ENCODE peak calls at places on chromosome 3, in five cellular contexts. A, V, D, F and H are unnamed samples.
A peak's percentile ranks its signal among the peaks of the same experiment; 100 is the strongest.

GRCh38 chr3:156513619-156514018 is 41.3 kb downstream of the SSR3 start:
- DNase-seq in D (no peak), F (no peak), V (no peak), A (no peak), H (no peak)

GRCh38 chr3:28623106-28623505 is 274.5 kb upstream of the AZI2 start:
- DNase-seq in V (no peak), F (no peak), A (no peak), D (no peak), H (no peak)

GRCh38 chr3:132394334-132394733 is 23.0 kb upstream of the DNAJC13 start:
- DNase-seq in D (no peak), A (no peak), V (no peak), F (peak; percentile 63), H (no peak)

GRCh38 chr3:179871782-179872181 is 165.0 kb downstream of the PEX5L start:
- DNase-seq in A (no peak), D (no peak), V (no peak), F (no peak), H (no peak)

GRCh38 chr3:30448946-30449686 is 157.3 kb upstream of the TGFBR2 start:
- DNase-seq in D (no peak), A (no peak), F (no peak), V (no peak), H (no peak)

GRCh38 chr3:168878655-168879054 is 782.9 kb upstream of the GOLIM4 start:
- DNase-seq in D (no peak), V (peak; percentile 47), A (peak; percentile 22), F (no peak), H (no peak)

GRCh38 chr3:58350627-58351013 is 17.9 kb downstream of the PXK start:
- DNase-seq in V (peak; percentile 72), F (no peak), A (no peak), D (no peak), H (no peak)

GRCh38 chr3:112293368-112294321 is at the start of gene SLC9C1:
- DNase-seq in V (peak; percentile 74), D (no peak), A (peak; percentile 83), F (peak; percentile 20), H (no peak)

GRCh38 chr3:81249540-81250029 is 511.9 kb downstream of the GBE1 start:
- DNase-seq in V (peak; percentile 6), D (no peak), A (peak; percentile 19), F (no peak), H (no peak)

GRCh38 chr3:151156618-151157216 is 46.3 kb downstream of the GPR171 start:
- DNase-seq in F (no peak), A (peak; percentile 91), D (no peak), V (peak; percentile 61), H (no peak)

GRCh38 chr3:55485208-55485791 is 1.8 kb downstream of the WNT5A start:
- DNase-seq in F (peak; percentile 70), V (peak; percentile 88), A (peak; percentile 95), D (peak; percentile 79), H (peak; percentile 78)

GRCh38 chr3:160448845-160449659 is 534 bp downstream of the TRIM59 start:
- DNase-seq in F (no peak), D (no peak), A (no peak), V (peak; percentile 55), H (no peak)

GRCh38 chr3:105938101-105938500 is 69.3 kb upstream of the CBLB start:
- DNase-seq in V (peak; percentile 45), F (no peak), A (peak; percentile 7), D (no peak), H (no peak)

GRCh38 chr3:52095990-52096775 is 39.8 kb upstream of the DUSP7 start:
- DNase-seq in D (no peak), F (no peak), A (no peak), V (peak; percentile 31), H (no peak)

DNA sequence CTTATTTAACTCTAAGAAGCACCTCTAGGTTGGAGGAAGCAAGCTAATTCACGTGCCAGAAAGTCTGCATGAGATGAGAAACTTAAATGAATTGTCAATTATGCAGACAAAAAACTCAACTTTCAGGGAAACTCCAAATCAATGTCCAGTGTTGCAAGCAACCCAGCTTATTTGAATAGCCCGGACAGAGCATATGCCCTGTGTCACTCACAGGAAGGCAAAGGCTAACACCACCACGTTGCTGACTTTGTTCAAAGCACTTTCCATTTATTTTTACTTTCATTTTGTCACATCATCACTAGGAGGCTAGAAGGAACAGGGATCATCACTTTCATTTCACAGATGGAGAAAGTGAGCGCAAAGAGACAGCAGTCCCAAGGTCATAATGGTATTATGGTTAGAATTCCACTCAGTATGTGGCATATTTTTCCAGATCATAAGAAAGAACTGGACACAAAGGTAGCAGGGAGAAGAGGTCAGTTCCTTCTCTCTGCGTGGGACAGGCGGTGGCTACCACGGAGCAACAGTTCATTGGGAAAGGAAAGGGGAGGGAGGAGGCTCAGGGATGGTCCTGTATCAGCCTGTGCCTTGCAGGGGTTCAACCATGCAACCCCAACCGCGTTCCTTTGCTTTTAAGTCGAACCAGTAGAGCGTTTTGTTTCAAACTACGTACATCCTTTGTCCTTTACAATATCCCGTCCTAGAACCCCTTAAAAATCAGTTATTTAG is 1.2 kb downstream of the HEG1 start:
- DNase-seq in F (no peak), V (peak; percentile 68), D (no peak), A (no peak), H (no peak)
- H3K4me1 ChIP-seq in F (peaks cover 4% of the 10 kb centered on the region), V (peaks cover 26% of the 10 kb centered on the region), D (peaks cover 59% of the 10 kb centered on the region), A (peaks cover 45% of the 10 kb centered on the region), H (peaks cover 37% of the 10 kb centered on the region)

GRCh38 chr3:49295489-49296058 is 18.5 kb upstream of the C3orf62 start:
- DNase-seq in A (peak; percentile 6), F (no peak), D (no peak), V (peak; percentile 35), H (no peak)
- H3K36me3 ChIP-seq in A (peaks cover 23% of the 10 kb centered on the region), F (no peaks in the 10 kb centered on the region), D (peaks cover 86% of the 10 kb centered on the region), V (peaks cover 65% of the 10 kb centered on the region), H (peaks cover 34% of the 10 kb centered on the region)

DNA sequence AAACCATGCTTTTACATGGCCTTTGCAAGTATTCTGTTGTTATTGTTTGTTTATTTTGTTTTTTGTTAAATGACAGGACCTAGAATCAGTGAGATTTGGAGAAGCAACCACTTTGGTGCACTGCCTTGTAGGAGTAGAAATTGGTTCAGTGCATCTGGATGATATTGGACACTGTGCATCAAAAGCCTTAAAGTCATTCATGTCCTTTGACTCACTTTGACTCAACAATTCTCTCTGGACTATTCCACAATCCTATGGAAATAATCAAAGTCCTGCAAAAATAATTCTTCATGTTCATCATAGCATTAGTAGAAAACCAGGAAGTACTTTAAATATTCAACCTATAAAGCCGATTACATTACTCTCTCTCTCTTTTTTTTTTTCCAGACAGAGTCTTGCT is 224.8 kb downstream of the ABHD5 start:
- DNase-seq in V (no peak), D (no peak), A (no peak), F (no peak), H (no peak)
- H3K4me1 ChIP-seq in V (no peaks in the 10 kb centered on the region), D (no peaks in the 10 kb centered on the region), A (no peaks in the 10 kb centered on the region), F (no peaks in the 10 kb centered on the region), H (no peaks in the 10 kb centered on the region)

DNA sequence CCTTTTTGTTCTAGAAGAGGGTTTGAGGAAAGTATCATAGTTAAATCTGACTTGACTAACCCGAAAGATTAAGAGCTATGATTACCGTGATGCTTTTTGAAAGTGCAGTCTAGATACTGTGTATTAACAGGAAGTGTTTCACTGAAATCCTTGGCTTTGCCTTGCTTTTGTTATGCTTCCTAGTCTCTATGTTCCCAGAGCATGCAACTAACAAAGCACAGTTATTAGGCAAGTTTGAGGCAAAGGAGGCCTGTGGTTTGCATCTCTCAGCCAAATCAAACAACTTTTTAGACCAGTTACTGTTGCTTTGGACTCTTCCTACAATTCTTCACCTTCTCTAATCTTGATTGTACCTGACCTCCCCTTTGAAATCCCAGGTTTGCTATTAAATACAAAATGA is 3.9 kb downstream of the LXN start:
- DNase-seq in A (no peak), D (no peak), V (peak; percentile 69), F (no peak), H (no peak)
- H3K36me3 ChIP-seq in A (peaks cover 1% of the 10 kb centered on the region), D (peaks cover 89% of the 10 kb centered on the region), V (peaks cover 16% of the 10 kb centered on the region), F (no peaks in the 10 kb centered on the region), H (peaks cover 17% of the 10 kb centered on the region)

DNA sequence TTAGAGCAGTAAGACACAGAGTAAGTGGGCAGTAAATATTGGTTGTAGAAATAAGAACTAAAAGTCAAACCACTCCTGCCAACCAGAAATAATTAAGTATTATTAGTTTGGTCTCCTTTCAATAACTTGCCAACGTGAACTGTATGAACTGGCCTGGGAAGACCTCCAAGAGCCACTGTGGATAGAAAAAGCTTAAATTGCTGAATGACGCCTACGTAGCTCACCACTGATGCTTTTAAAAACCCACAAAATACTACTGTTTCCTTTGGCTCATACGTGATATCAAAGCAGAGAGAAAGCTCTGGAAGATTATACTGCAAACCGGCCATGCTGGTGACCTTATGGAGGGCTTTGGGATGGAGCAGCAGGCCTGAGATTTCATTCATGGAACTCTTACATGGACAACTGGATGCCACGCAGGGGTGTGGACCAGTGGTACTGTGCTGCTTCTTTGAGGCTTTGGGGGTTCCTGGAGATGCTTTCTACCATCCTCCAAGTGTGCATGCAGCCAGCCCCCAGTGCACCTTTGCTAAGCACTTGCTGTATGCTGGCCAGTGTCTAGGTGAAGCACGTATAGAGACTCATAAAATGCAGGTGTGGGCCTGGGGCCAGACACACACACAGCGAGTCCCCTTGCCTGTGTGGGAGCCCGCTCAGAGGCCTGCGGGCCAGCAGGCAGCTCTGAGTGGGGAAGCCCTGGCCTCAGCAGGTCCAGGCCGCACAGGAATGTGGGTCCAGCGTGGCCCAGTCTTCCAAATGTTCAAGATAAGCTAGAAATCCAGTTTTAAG is 66.8 kb downstream of the ABTB1 start:
- DNase-seq in V (peak; percentile 36), F (no peak), D (no peak), A (no peak), H (no peak)
- H3K4me1 ChIP-seq in V (peaks cover 17% of the 10 kb centered on the region), F (no peaks in the 10 kb centered on the region), D (peaks cover 46% of the 10 kb centered on the region), A (peaks cover 2% of the 10 kb centered on the region), H (peaks cover 12% of the 10 kb centered on the region)

GRCh38 chr3:53328750-53329149 is 18.6 kb downstream of the DCP1A start:
- DNase-seq in D (no peak), A (peak; percentile 49), F (no peak), V (peak; percentile 69), H (no peak)

GRCh38 chr3:53329933-53330332 is 17.4 kb downstream of the DCP1A start:
- DNase-seq in D (no peak), F (no peak), V (no peak), A (no peak), H (no peak)

GRCh38 chr3:53337167-53337940 is 10.0 kb downstream of the DCP1A start:
- DNase-seq in A (no peak), D (no peak), V (no peak), F (no peak), H (no peak)

GRCh38 chr3:53334742-53335141 is 12.6 kb downstream of the DCP1A start:
- DNase-seq in A (no peak), F (no peak), V (no peak), D (no peak), H (no peak)

GRCh38 chr3:53331871-53332270 is 15.5 kb downstream of the DCP1A start:
- DNase-seq in A (no peak), D (no peak), V (no peak), F (no peak), H (no peak)
- H3K36me3 ChIP-seq in A (peaks cover 1% of the 10 kb centered on the region), D (peaks cover 57% of the 10 kb centered on the region), V (peaks cover 14% of the 10 kb centered on the region), F (no peaks in the 10 kb centered on the region), H (peaks cover 7% of the 10 kb centered on the region)